ENCODE peak calls at places on chromosomes 13 and 19, in six cellular contexts. K, D, H, B, M and S are unnamed samples.

GRCh38 chr13:30268673-30269072 is 38.7 kb downstream of the KATNAL1 start:
- DNase-seq in K (no peak), M (no peak), B (no peak), D (no peak), H (no peak), S (no peak)

GRCh38 chr19:1992759-1993260 is 22.7 kb downstream of the BTBD2 start:
- DNase-seq in D (no peak), B (no peak), K (no peak), H (no peak), M (peak; percentile 95), S (no peak)

GRCh38 chr19:4430760-4431159 is 26.8 kb downstream of the UBXN6 start:
- DNase-seq in M (no peak), H (no peak), B (peak; percentile 66), D (no peak), K (no peak), S (no peak)

GRCh38 chr19:2315818-2316353 is 7.9 kb upstream of the LINGO3 start:
- DNase-seq in K (no peak), B (no peak), D (peak; percentile 75), M (peak; percentile 66), H (no peak), S (peak; percentile 78)

GRCh38 chr13:20990910-20991525 is 70.4 kb downstream of the LATS2 start:
- DNase-seq in M (no peak), B (no peak), D (no peak), K (no peak), H (no peak), S (no peak)

GRCh38 chr19:20928371-20928770 is 5.3 kb downstream of the ZNF85 start:
- DNase-seq in M (no peak), B (no peak), H (no peak), K (peak; percentile 14), D (no peak), S (no peak)

GRCh38 chr19:12763100-12763499 is 11.5 kb downstream of the BEST2 start:
- DNase-seq in K (no peak), M (no peak), D (no peak), B (no peak), H (no peak), S (no peak)

GRCh38 chr19:38277549-38277948 is 13.2 kb downstream of the SPINT2 start:
- DNase-seq in B (no peak), H (no peak), D (no peak), M (no peak), K (no peak), S (no peak)

GRCh38 chr13:29948246-29948645 is 97.8 kb upstream of the UBL3 start:
- DNase-seq in B (no peak), D (no peak), H (no peak), K (no peak), M (no peak), S (no peak)

GRCh38 chr13:73449258-73449657 is 390.5 kb downstream of the KLF5 start:
- DNase-seq in K (no peak), H (no peak), D (no peak), B (no peak), M (no peak), S (no peak)

GRCh38 chr13:57644106-57644505 is 12.6 kb downstream of the PCDH17 start:
- DNase-seq in H (no peak), D (no peak), M (no peak), K (no peak), B (no peak), S (no peak)

GRCh38 chr19:34323433-34324204 is 41.4 kb upstream of the GPI start:
- DNase-seq in D (no peak), B (no peak), H (no peak), M (no peak), K (no peak), S (no peak)

GRCh38 chr19:5128251-5128931 is 159.5 kb downstream of the KDM4B start:
- DNase-seq in K (no peak), D (peak; percentile 43), B (no peak), M (peak; percentile 91), H (no peak), S (peak; percentile 70)

GRCh38 chr13:110322126-110322827 is 15.2 kb downstream of the COL4A2 start:
- DNase-seq in H (no peak), K (no peak), D (no peak), B (no peak), M (no peak), S (no peak)

GRCh38 chr13:101210774-101211173 is 205.5 kb downstream of the NALCN start:
- DNase-seq in K (no peak), B (no peak), D (no peak), H (no peak), M (no peak), S (no peak)

GRCh38 chr19:21314676-21315075 is 14.5 kb downstream of the ZNF708 start:
- DNase-seq in K (no peak), D (no peak), M (no peak), H (no peak), B (no peak), S (no peak)

GRCh38 chr19:18745012-18745735 is 45.9 kb downstream of the COMP start:
- DNase-seq in H (no peak), B (no peak), K (no peak), M (no peak), D (no peak), S (no peak)

GRCh38 chr13:109416001-109416400 is 370.4 kb downstream of the IRS2 start:
- DNase-seq in B (no peak), H (no peak), K (no peak), D (no peak), M (no peak), S (no peak)

GRCh38 chr13:25137624-25137892 is 34.5 kb downstream of the AMER2 start:
- DNase-seq in D (no peak), H (no peak), M (no peak), B (no peak), K (no peak), S (no peak)

GRCh38 chr19:33355535-33355934 is 18.0 kb upstream of the CEBPG start:
- DNase-seq in D (no peak), M (no peak), K (no peak), B (no peak), H (no peak), S (no peak)

GRCh38 chr19:23943411-23943810 is 28.7 kb downstream of the ZNF726 start:
- DNase-seq in B (no peak), H (no peak), M (no peak), K (no peak), D (no peak), S (no peak)

GRCh38 chr19:19575411-19575810 is 37.3 kb downstream of the CILP2 start:
- DNase-seq in D (no peak), B (no peak), H (no peak), M (no peak), K (no peak), S (no peak)

GRCh38 chr13:106336663-106337062 is 198.8 kb downstream of the EFNB2 start:
- DNase-seq in H (no peak), K (no peak), D (no peak), B (no peak), M (no peak), S (no peak)

GRCh38 chr19:57280913-57281425 is 684 bp downstream of the ZNF460 start:
- DNase-seq in M (no peak), K (no peak), H (no peak), D (no peak), B (peak; percentile 14), S (no peak)

GRCh38 chr13:80050252-80050651 is 290.7 kb downstream of the SPRY2 start:
- DNase-seq in D (no peak), B (no peak), H (no peak), K (no peak), M (no peak), S (no peak)

DNA sequence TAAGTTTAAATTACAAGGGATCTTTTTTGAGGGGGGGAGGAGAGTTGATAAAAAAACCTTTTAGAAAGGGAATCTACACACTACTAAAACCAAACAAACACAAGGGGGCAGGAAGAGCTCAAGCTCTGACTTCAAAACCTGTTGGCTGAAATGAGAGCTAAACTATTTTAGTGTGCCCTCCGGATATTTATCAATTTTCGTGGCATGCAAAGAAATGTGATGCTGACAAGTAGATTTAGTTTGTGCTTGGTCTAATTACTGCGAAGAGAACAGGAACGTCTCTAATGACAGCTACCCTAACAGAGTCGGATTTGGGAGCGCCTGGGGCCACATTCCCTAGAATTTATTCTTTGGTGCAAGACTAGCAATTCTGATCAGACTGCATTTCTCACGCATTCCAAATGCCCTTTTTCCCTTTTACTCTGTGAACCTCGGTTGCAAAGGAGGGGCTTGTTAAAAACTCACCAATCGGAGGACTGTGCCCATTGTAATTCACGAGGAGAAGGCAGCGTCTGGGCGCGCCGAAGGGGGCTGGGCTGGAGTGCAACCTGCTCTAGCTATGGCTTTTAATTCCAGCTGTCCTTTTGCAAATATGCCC is 804 bp upstream of the FREM2 start:
- DNase-seq in D (no peak), B (peak; percentile 30), H (no peak), M (no peak), K (no peak), S (peak; percentile 60)
- TF ChIP-seq CTCF in D (peak; percentile 69), B (no peak), H (no peak), M (peak; percentile 15), K (no peak), S (peak; percentile 28)

GRCh38 chr13:94552095-94552494 is 43.9 kb downstream of the TGDS start:
- DNase-seq in M (no peak), B (no peak), K (no peak), H (no peak), D (no peak), S (no peak)

GRCh38 chr13:94546071-94546839 is 49.7 kb downstream of the TGDS start:
- DNase-seq in D (no peak), B (no peak), H (no peak), M (no peak), K (no peak), S (no peak)

GRCh38 chr13:94549241-94550029 is 46.5 kb downstream of the TGDS start:
- DNase-seq in M (peak; percentile 88), B (peak; percentile 92), K (peak; percentile 91), H (peak; percentile 67), D (peak; percentile 92), S (peak; percentile 93)

GRCh38 chr13:94550030-94550738 is 45.8 kb downstream of the TGDS start:
- DNase-seq in D (no peak), B (no peak), K (peak; percentile 6), M (no peak), H (no peak), S (no peak)

GRCh38 chr13:94548382-94549240 is 47.3 kb downstream of the TGDS start:
- DNase-seq in H (peak; percentile 5), B (peak; percentile 71), M (peak; percentile 11), K (no peak), D (no peak), S (no peak)
- TF ChIP-seq CTCF in H (peak; percentile 11), B (peak; percentile 47), M (no peak), K (no peak), D (peak; percentile 25), S (no peak)

GRCh38 chr19:51365211-51366049 is 758 bp downstream of the ETFB start:
- DNase-seq in B (no peak), K (no peak), H (no peak), D (no peak), M (no peak), S (no peak)
- TF ChIP-seq CTCF in B (no peak), K (no peak), H (no peak), D (no peak), M (peak; percentile 22), S (no peak)

DNA sequence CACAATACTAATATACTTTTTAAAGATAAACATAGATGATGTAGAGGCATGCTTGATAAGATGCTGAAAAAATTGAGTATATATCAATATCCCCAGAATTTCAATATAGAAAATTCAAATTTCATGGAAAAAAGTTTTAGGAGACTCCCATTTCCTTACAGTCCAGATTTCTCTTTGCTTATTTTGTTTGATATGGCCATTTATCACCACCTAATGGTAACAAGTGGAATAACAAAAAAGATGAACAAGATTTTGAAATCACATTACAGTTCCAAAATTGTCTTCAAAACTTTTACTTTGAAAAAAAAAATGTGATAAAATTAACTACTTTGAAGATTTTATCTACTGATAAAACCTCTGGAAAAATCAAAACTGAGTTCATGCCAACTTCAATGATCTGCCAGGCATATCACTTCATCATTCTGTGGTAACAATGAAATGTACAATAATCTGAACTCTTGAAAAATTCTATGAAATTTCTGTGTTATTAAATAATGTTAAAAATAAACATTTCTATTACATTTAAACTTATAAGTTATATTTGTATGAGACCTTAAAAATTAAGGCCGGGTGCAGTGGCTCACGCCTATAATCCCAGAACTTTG is 17.5 kb downstream of the MIPEP start:
- DNase-seq in D (no peak), M (no peak), H (no peak), B (peak; percentile 37), K (no peak), S (no peak)
- TF ChIP-seq CTCF in D (peak; percentile 80), M (peak; percentile 53), H (peak; percentile 62), B (peak; percentile 48), K (peak; percentile 14), S (peak; percentile 55)